ENCODE peak calls at places on chromosome 20, in ten cellular contexts. One of them, this sample, is unnamed.

GRCh38 chr20:41837669-41838224 is 219.6 kb upstream of the CHD6 start:
- DNase-seq in ovary: no peak
- DNase-seq in stomach: no peak
- DNase-seq in transverse colon: no peak
- DNase-seq in GM12891: no peak
- DNase-seq in upper lobe of left lung: no peak
- DNase-seq in IMR-90: no peak
- DNase-seq in tibial nerve: no peak
- DNase-seq in thyroid gland: no peak
- DNase-seq in esophagus muscularis mucosa: no peak
- DNase-seq in this sample: no peak

GRCh38 chr20:18585134-18585533 is 2.7 kb upstream of the DTD1 start:
- DNase-seq in upper lobe of left lung: no peak
- DNase-seq in IMR-90: peak
- DNase-seq in transverse colon: no peak
- DNase-seq in tibial nerve: no peak
- DNase-seq in esophagus muscularis mucosa: no peak
- DNase-seq in GM12891: no peak
- DNase-seq in thyroid gland: peak
- DNase-seq in stomach: no peak
- DNase-seq in ovary: no peak
- DNase-seq in this sample: no peak

GRCh38 chr20:38214871-38215788 is 45.4 kb downstream of the KIAA1755 start:
- DNase-seq in upper lobe of left lung: no peak
- DNase-seq in transverse colon: no peak
- DNase-seq in GM12891: no peak
- DNase-seq in stomach: no peak
- DNase-seq in esophagus muscularis mucosa: no peak
- DNase-seq in thyroid gland: no peak
- DNase-seq in tibial nerve: no peak
- DNase-seq in ovary: no peak
- DNase-seq in IMR-90: no peak
- DNase-seq in this sample: no peak

GRCh38 chr20:997016-997415 is 5.1 kb downstream of the RSPO4 start:
- DNase-seq in upper lobe of left lung: no peak
- DNase-seq in thyroid gland: no peak
- DNase-seq in esophagus muscularis mucosa: no peak
- DNase-seq in transverse colon: no peak
- DNase-seq in tibial nerve: no peak
- DNase-seq in IMR-90: no peak
- DNase-seq in ovary: no peak
- DNase-seq in GM12891: no peak
- DNase-seq in stomach: no peak
- DNase-seq in this sample: no peak

GRCh38 chr20:24766143-24766527 is 182.9 kb upstream of the CST7 start:
- DNase-seq in ovary: no peak
- DNase-seq in transverse colon: no peak
- DNase-seq in GM12891: no peak
- DNase-seq in thyroid gland: no peak
- DNase-seq in tibial nerve: no peak
- DNase-seq in upper lobe of left lung: no peak
- DNase-seq in esophagus muscularis mucosa: no peak
- DNase-seq in IMR-90: no peak
- DNase-seq in stomach: peak
- DNase-seq in this sample: no peak

GRCh38 chr20:47727170-47727880 is 58.0 kb downstream of the SULF2 start:
- DNase-seq in transverse colon: peak
- DNase-seq in ovary: no peak
- DNase-seq in tibial nerve: no peak
- DNase-seq in GM12891: peak
- DNase-seq in thyroid gland: no peak
- DNase-seq in IMR-90: no peak
- DNase-seq in upper lobe of left lung: no peak
- DNase-seq in esophagus muscularis mucosa: no peak
- DNase-seq in stomach: peak
- DNase-seq in this sample: no peak

GRCh38 chr20:52943185-52943841 is 28.8 kb upstream of the TSHZ2 start:
- DNase-seq in ovary: no peak
- DNase-seq in thyroid gland: no peak
- DNase-seq in transverse colon: no peak
- DNase-seq in GM12891: no peak
- DNase-seq in tibial nerve: no peak
- DNase-seq in IMR-90: no peak
- DNase-seq in stomach: no peak
- DNase-seq in upper lobe of left lung: no peak
- DNase-seq in esophagus muscularis mucosa: no peak
- DNase-seq in this sample: no peak

GRCh38 chr20:13212750-13213149 is 8.3 kb upstream of the ISM1 start:
- DNase-seq in IMR-90: no peak
- DNase-seq in upper lobe of left lung: no peak
- DNase-seq in esophagus muscularis mucosa: no peak
- DNase-seq in stomach: no peak
- DNase-seq in thyroid gland: no peak
- DNase-seq in GM12891: no peak
- DNase-seq in transverse colon: no peak
- DNase-seq in tibial nerve: no peak
- DNase-seq in ovary: no peak
- DNase-seq in this sample: no peak

GRCh38 chr20:49478266-49478665 is 4.2 kb downstream of the KCNB1 start:
- DNase-seq in tibial nerve: no peak
- DNase-seq in thyroid gland: no peak
- DNase-seq in ovary: no peak
- DNase-seq in esophagus muscularis mucosa: no peak
- DNase-seq in GM12891: no peak
- DNase-seq in IMR-90: no peak
- DNase-seq in stomach: no peak
- DNase-seq in transverse colon: no peak
- DNase-seq in upper lobe of left lung: no peak
- DNase-seq in this sample: no peak

GRCh38 chr20:7704021-7704420 is 236.2 kb downstream of the HAO1 start:
- DNase-seq in ovary: no peak
- DNase-seq in stomach: no peak
- DNase-seq in tibial nerve: no peak
- DNase-seq in thyroid gland: no peak
- DNase-seq in GM12891: no peak
- DNase-seq in upper lobe of left lung: no peak
- DNase-seq in IMR-90: no peak
- DNase-seq in esophagus muscularis mucosa: no peak
- DNase-seq in transverse colon: no peak
- DNase-seq in this sample: no peak

GRCh38 chr20:59010995-59011873 is 4.2 kb upstream of the CTSZ start:
- DNase-seq in upper lobe of left lung: no peak
- DNase-seq in GM12891: no peak
- DNase-seq in ovary: no peak
- DNase-seq in tibial nerve: no peak
- DNase-seq in esophagus muscularis mucosa: no peak
- DNase-seq in thyroid gland: peak
- DNase-seq in transverse colon: no peak
- DNase-seq in IMR-90: peak
- DNase-seq in stomach: peak
- DNase-seq in this sample: peak

GRCh38 chr20:13874269-13875158 is 89.7 kb downstream of the NDUFAF5 start:
- DNase-seq in transverse colon: no peak
- DNase-seq in upper lobe of left lung: no peak
- DNase-seq in IMR-90: no peak
- DNase-seq in GM12891: no peak
- DNase-seq in thyroid gland: no peak
- DNase-seq in esophagus muscularis mucosa: no peak
- DNase-seq in stomach: no peak
- DNase-seq in ovary: no peak
- DNase-seq in tibial nerve: no peak
- DNase-seq in this sample: no peak

GRCh38 chr20:51654495-51654894 is 112.0 kb upstream of the NFATC2 start:
- DNase-seq in esophagus muscularis mucosa: no peak
- DNase-seq in ovary: no peak
- DNase-seq in transverse colon: no peak
- DNase-seq in tibial nerve: no peak
- DNase-seq in IMR-90: no peak
- DNase-seq in stomach: no peak
- DNase-seq in upper lobe of left lung: no peak
- DNase-seq in GM12891: no peak
- DNase-seq in thyroid gland: no peak
- DNase-seq in this sample: no peak

GRCh38 chr20:46705378-46705729 is 4.1 kb upstream of the SLC2A10 start:
- DNase-seq in esophagus muscularis mucosa: no peak
- DNase-seq in stomach: no peak
- DNase-seq in GM12891: no peak
- DNase-seq in upper lobe of left lung: no peak
- DNase-seq in transverse colon: no peak
- DNase-seq in ovary: no peak
- DNase-seq in tibial nerve: no peak
- DNase-seq in IMR-90: peak
- DNase-seq in thyroid gland: no peak
- DNase-seq in this sample: no peak
- TF ChIP-seq POLR2A in esophagus muscularis mucosa: no peak
- TF ChIP-seq POLR2A in stomach: no peak
- TF ChIP-seq POLR2A in GM12891: no peak
- TF ChIP-seq POLR2A in upper lobe of left lung: no peak
- TF ChIP-seq POLR2A in transverse colon: no peak
- TF ChIP-seq POLR2A in ovary: no peak
- TF ChIP-seq POLR2A in tibial nerve: no peak
- TF ChIP-seq POLR2A in IMR-90: no peak
- TF ChIP-seq POLR2A in thyroid gland: no peak
- TF ChIP-seq POLR2A in this sample: no peak

DNA sequence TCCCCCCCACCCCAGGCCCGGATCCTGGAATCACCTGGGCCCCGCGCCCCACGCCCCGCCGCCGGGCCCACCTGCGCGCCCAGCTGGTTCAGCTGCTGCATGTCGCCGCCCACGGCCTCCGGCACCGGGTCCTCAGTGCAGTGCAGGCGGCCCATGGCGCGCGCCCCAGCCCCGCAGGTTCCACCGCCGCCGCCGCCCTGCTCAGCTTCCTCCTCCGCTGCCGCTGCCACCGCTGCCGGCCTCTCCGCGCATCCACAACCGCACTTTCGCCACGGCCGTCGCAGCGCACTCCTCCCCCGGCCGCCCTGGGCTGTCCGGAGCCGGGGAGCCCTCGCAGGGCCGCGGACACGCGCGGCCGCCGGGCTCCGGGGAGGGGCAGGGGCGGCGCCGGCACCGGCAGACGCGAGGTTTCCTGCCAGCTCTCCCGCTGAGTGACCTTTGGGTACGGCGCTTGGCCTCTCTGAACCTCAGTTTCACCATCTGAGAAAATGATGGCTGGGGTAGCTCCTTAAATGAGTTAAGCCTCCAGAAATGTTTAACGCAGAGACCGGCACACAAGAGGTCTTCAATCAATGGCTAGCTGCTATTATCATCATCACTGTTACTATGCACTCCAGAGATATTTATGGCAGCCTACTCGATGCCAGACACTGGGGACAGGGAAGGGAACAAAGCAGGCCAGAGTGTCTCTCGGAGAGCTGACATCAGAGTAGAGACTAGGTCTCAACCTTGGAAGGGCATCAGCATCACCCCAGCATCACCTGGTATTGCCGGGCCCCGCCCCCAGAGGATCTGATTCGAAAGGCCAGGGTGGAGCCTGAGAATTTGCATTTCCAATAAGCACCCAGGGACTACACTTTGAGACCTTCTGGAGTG is at the start of gene COMMD7:
- DNase-seq in thyroid gland: peak
- DNase-seq in ovary: peak
- DNase-seq in stomach: peak
- DNase-seq in tibial nerve: no peak
- DNase-seq in esophagus muscularis mucosa: no peak
- DNase-seq in IMR-90: peak
- DNase-seq in GM12891: peak
- DNase-seq in upper lobe of left lung: peak
- DNase-seq in transverse colon: peak
- DNase-seq in this sample: peak
- TF ChIP-seq POLR2A in thyroid gland: peak
- TF ChIP-seq POLR2A in ovary: no peak
- TF ChIP-seq POLR2A in stomach: no peak
- TF ChIP-seq POLR2A in tibial nerve: no peak
- TF ChIP-seq POLR2A in esophagus muscularis mucosa: no peak
- TF ChIP-seq POLR2A in IMR-90: peak
- TF ChIP-seq POLR2A in GM12891: no peak
- TF ChIP-seq POLR2A in upper lobe of left lung: peak
- TF ChIP-seq POLR2A in transverse colon: no peak
- TF ChIP-seq POLR2A in this sample: no peak

GRCh38 chr20:62931464-62931863 is 5.2 kb upstream of the DIDO1 start:
- DNase-seq in thyroid gland: no peak
- DNase-seq in upper lobe of left lung: no peak
- DNase-seq in tibial nerve: no peak
- DNase-seq in esophagus muscularis mucosa: no peak
- DNase-seq in transverse colon: no peak
- DNase-seq in ovary: no peak
- DNase-seq in IMR-90: no peak
- DNase-seq in stomach: no peak
- DNase-seq in GM12891: no peak
- DNase-seq in this sample: no peak

GRCh38 chr20:62927128-62927705 is 912 bp upstream of the DIDO1 start:
- DNase-seq in IMR-90: no peak
- DNase-seq in thyroid gland: no peak
- DNase-seq in transverse colon: no peak
- DNase-seq in GM12891: no peak
- DNase-seq in stomach: no peak
- DNase-seq in tibial nerve: no peak
- DNase-seq in upper lobe of left lung: no peak
- DNase-seq in ovary: no peak
- DNase-seq in esophagus muscularis mucosa: no peak
- DNase-seq in this sample: no peak

GRCh38 chr20:62928246-62928939 is 2.1 kb upstream of the DIDO1 start:
- DNase-seq in thyroid gland: no peak
- DNase-seq in tibial nerve: no peak
- DNase-seq in transverse colon: peak
- DNase-seq in GM12891: no peak
- DNase-seq in stomach: no peak
- DNase-seq in ovary: no peak
- DNase-seq in upper lobe of left lung: no peak
- DNase-seq in IMR-90: no peak
- DNase-seq in esophagus muscularis mucosa: no peak
- DNase-seq in this sample: no peak

GRCh38 chr20:62926229-62927127 is at the start of gene DIDO1:
- DNase-seq in thyroid gland: peak
- DNase-seq in IMR-90: peak
- DNase-seq in ovary: peak
- DNase-seq in GM12891: peak
- DNase-seq in upper lobe of left lung: peak
- DNase-seq in esophagus muscularis mucosa: peak
- DNase-seq in transverse colon: peak
- DNase-seq in tibial nerve: peak
- DNase-seq in stomach: peak
- DNase-seq in this sample: peak

GRCh38 chr20:62929051-62929538 is 2.8 kb upstream of the DIDO1 start:
- DNase-seq in tibial nerve: peak
- DNase-seq in GM12891: peak
- DNase-seq in stomach: peak
- DNase-seq in thyroid gland: peak
- DNase-seq in esophagus muscularis mucosa: no peak
- DNase-seq in IMR-90: peak
- DNase-seq in upper lobe of left lung: peak
- DNase-seq in ovary: peak
- DNase-seq in transverse colon: peak
- DNase-seq in this sample: peak
- TF ChIP-seq POLR2A in tibial nerve: no peak
- TF ChIP-seq POLR2A in GM12891: peak
- TF ChIP-seq POLR2A in stomach: no peak
- TF ChIP-seq POLR2A in thyroid gland: peak
- TF ChIP-seq POLR2A in esophagus muscularis mucosa: no peak
- TF ChIP-seq POLR2A in IMR-90: no peak
- TF ChIP-seq POLR2A in upper lobe of left lung: peak
- TF ChIP-seq POLR2A in ovary: no peak
- TF ChIP-seq POLR2A in transverse colon: peak
- TF ChIP-seq POLR2A in this sample: no peak

GRCh38 chr20:64071341-64072332 is 7.7 kb downstream of the RGS19 start:
- DNase-seq in stomach: no peak
- DNase-seq in thyroid gland: no peak
- DNase-seq in upper lobe of left lung: peak
- DNase-seq in GM12891: no peak
- DNase-seq in ovary: no peak
- DNase-seq in IMR-90: no peak
- DNase-seq in esophagus muscularis mucosa: no peak
- DNase-seq in tibial nerve: no peak
- DNase-seq in transverse colon: no peak
- DNase-seq in this sample: no peak
- TF ChIP-seq POLR2A in stomach: no peak
- TF ChIP-seq POLR2A in thyroid gland: no peak
- TF ChIP-seq POLR2A in upper lobe of left lung: no peak
- TF ChIP-seq POLR2A in GM12891: no peak
- TF ChIP-seq POLR2A in ovary: no peak
- TF ChIP-seq POLR2A in IMR-90: no peak
- TF ChIP-seq POLR2A in esophagus muscularis mucosa: no peak
- TF ChIP-seq POLR2A in tibial nerve: no peak
- TF ChIP-seq POLR2A in transverse colon: no peak
- TF ChIP-seq POLR2A in this sample: no peak